ENCODE peak calls at places on chromosomes 5 and 9, in ten cellular contexts. R is activated CD4-positive, alpha-beta memory T cell treated with anti-CD3 and anti-CD28 coated beads, Interleukin-2, amount 10 ng/mL, durations not matched to agents 7 days and 5 days; P is Panc1; B is bronchial epithelial cell; I is nephron progenitor cell; Q is DMS153; S is HEK293T; G is A172; E is SJSA1; K is HuH-7. X is an unnamed sample.

GRCh38 chr9:123080444-123080843 is 47.0 kb downstream of the GPR21 start:
- DNase-seq in K (no peak), B (no peak), I (no peak), E (no peak), Q (no peak), P (no peak), R (no peak), G (no peak), S (no peak), X (no peak)

GRCh38 chr5:139675213-139675612 is 27.1 kb downstream of the CXXC5 start:
- DNase-seq in K (no peak), B (no peak), P (no peak), E (no peak), I (no peak), R (no peak), G (no peak), Q (no peak), S (no peak), X (no peak)

GRCh38 chr5:123425444-123425843 is 2.2 kb upstream of the CEP120 start:
- DNase-seq in R (no peak), E (no peak), P (no peak), K (no peak), I (no peak), Q (no peak), B (no peak), S (no peak), G (no peak), X (no peak)

GRCh38 chr5:136424835-136425694 is 59.7 kb upstream of the TRPC7 start:
- DNase-seq in G (peak), K (peak), B (peak), I (peak), P (peak), E (peak), Q (peak), R (peak), S (peak), X (peak)

GRCh38 chr5:8641796-8642505 is 773.0 kb downstream of the MTRR start:
- DNase-seq in G (no peak), E (no peak), Q (no peak), P (no peak), R (no peak), B (no peak), I (no peak), K (no peak), S (no peak), X (no peak)

GRCh38 chr9:11457809-11458785 is 845.3 kb upstream of the PTPRD start:
- DNase-seq in I (no peak), E (no peak), R (no peak), P (no peak), Q (no peak), G (peak), S (peak), B (no peak), K (no peak), X (peak)

GRCh38 chr5:84255318-84255717 is 129.4 kb downstream of the EDIL3 start:
- DNase-seq in S (peak), P (no peak), E (no peak), R (no peak), B (peak), Q (no peak), K (peak), G (peak), I (no peak), X (peak)

GRCh38 chr9:123757547-123757946 is 172.4 kb downstream of the DENND1A start:
- DNase-seq in I (no peak), R (no peak), G (no peak), E (no peak), K (no peak), Q (no peak), P (no peak), B (no peak), S (no peak), X (peak)

GRCh38 chr5:179763215-179763945 is 30.4 kb upstream of the LTC4S start:
- DNase-seq in K (peak), P (peak), I (peak), G (peak), Q (peak), E (peak), B (peak), S (peak), R (peak), X (peak)

GRCh38 chr9:109181284-109181683 is 14.2 kb upstream of the FRRS1L start:
- DNase-seq in I (no peak), G (no peak), R (no peak), S (no peak), K (no peak), P (no peak), Q (no peak), B (no peak), E (no peak), X (no peak)

GRCh38 chr9:125561497-125562148 is 145.4 kb downstream of the MAPKAP1 start:
- DNase-seq in G (no peak), P (no peak), Q (no peak), R (no peak), K (no peak), S (no peak), I (no peak), B (no peak), E (no peak), X (no peak)

GRCh38 chr5:35436441-35437057 is 181.1 kb upstream of the SPEF2 start:
- DNase-seq in B (peak), P (no peak), K (peak), Q (no peak), S (peak), R (no peak), G (peak), I (no peak), E (no peak), X (peak)

GRCh38 chr5:12704955-12705354 is 800.7 kb upstream of the CTNND2 start:
- DNase-seq in P (no peak), R (no peak), I (no peak), B (peak), K (no peak), S (no peak), E (no peak), G (peak), Q (no peak), X (no peak)

GRCh38 chr9:127612993-127613954 is 1.2 kb downstream of the STXBP1 start:
- DNase-seq in K (peak), R (peak), P (no peak), I (peak), Q (peak), G (peak), S (peak), B (peak), E (peak), X (peak)

GRCh38 chr5:136032564-136032963 is 3.8 kb downstream of the TGFBI start:
- DNase-seq in R (no peak), S (no peak), E (peak), Q (no peak), G (peak), K (peak), I (no peak), B (peak), P (no peak), X (peak)

GRCh38 chr5:137564475-137564961 is 65.4 kb upstream of the SPOCK1 start:
- DNase-seq in Q (no peak), S (no peak), K (no peak), E (peak), G (peak), B (peak), I (no peak), P (no peak), R (no peak), X (no peak)

GRCh38 chr9:36780186-36780585 is 207.5 kb downstream of the MELK start:
- DNase-seq in E (no peak), R (no peak), S (no peak), P (no peak), Q (no peak), G (no peak), K (no peak), I (no peak), B (no peak), X (no peak)